ENCODE peak calls at places on chromosomes 7 and 10, in four cellular contexts. Y is GM12878, I is K562, P is H1. B is an unnamed sample.

GRCh38 chr7:130379019-130379418 is 1.3 kb upstream of the CPA1 start:
- DNase-seq in Y (no peak), P (no peak), I (no peak), B (no peak)

GRCh38 chr7:64686493-64687184 is 20.7 kb downstream of the ZNF107 start:
- DNase-seq in P (no peak), Y (no peak), I (no peak), B (peak; percentile 79)

GRCh38 chr7:113209449-113210203 is 91.3 kb upstream of the SMIM30 start:
- DNase-seq in I (no peak), Y (no peak), P (no peak), B (no peak)

GRCh38 chr7:32660936-32661335 is 165.6 kb downstream of the AVL9 start:
- DNase-seq in P (no peak), Y (no peak), I (no peak), B (no peak)

GRCh38 chr7:79434867-79435266 is 18.6 kb downstream of the MAGI2 start:
- DNase-seq in P (no peak), I (no peak), Y (no peak), B (peak; percentile 88)

GRCh38 chr7:1434891-1435670 is 24.2 kb downstream of the MICALL2 start:
- DNase-seq in Y (no peak), P (no peak), I (no peak), B (no peak)

GRCh38 chr7:48180981-48181380 is 9.7 kb downstream of the ABCA13 start:
- DNase-seq in I (no peak), P (no peak), Y (no peak), B (no peak)

GRCh38 chr7:64946772-64947171 is 43.7 kb downstream of the ZNF273 start:
- DNase-seq in P (no peak), Y (no peak), I (no peak), B (peak; percentile 27)

GRCh38 chr10:102408728-102409603 is 9.6 kb downstream of the PSD start:
- DNase-seq in I (peak; percentile 84), Y (no peak), P (no peak), B (no peak)

GRCh38 chr10:68668231-68668630 is 52.8 kb upstream of the CCAR1 start:
- DNase-seq in P (no peak), I (no peak), Y (no peak), B (no peak)

GRCh38 chr10:108601856-108602255 is 1321.5 kb downstream of the XPNPEP1 start:
- DNase-seq in Y (no peak), I (no peak), P (no peak), B (no peak)

GRCh38 chr7:28999421-28999820 is 41.3 kb upstream of the TRIL start:
- DNase-seq in I (no peak), Y (no peak), P (no peak), B (no peak)

GRCh38 chr7:311796-312195 is 21.8 kb downstream of the FOXL3 start:
- DNase-seq in Y (no peak), I (no peak), P (no peak), B (no peak)

GRCh38 chr7:116736927-116737715 is 65.1 kb downstream of the MET start:
- DNase-seq in P (no peak), Y (no peak), I (no peak), B (peak; percentile 58)

GRCh38 chr10:110101464-110102144 is 93.8 kb downstream of the ADD3 start:
- DNase-seq in Y (no peak), P (no peak), I (no peak), B (no peak)

GRCh38 chr10:62414359-62414758 is 40.2 kb downstream of the ZNF365 start:
- DNase-seq in I (no peak), Y (no peak), P (no peak), B (no peak)

GRCh38 chr7:108716783-108717182 is 147.1 kb downstream of the DNAJB9 start:
- DNase-seq in Y (no peak), P (no peak), I (no peak), B (no peak)

GRCh38 chr10:132360766-132361447 is 28.9 kb downstream of the LRRC27 start:
- DNase-seq in I (peak; percentile 65), P (no peak), Y (no peak), B (no peak)

GRCh38 chr7:32507416-32507815 is 12.1 kb downstream of the AVL9 start:
- DNase-seq in I (no peak), Y (no peak), P (no peak), B (no peak)

GRCh38 chr7:74655785-74656420 is 1.6 kb upstream of the GTF2I start:
- DNase-seq in P (no peak), I (no peak), Y (no peak), B (no peak)

GRCh38 chr10:36423821-36424248 is 701.6 kb upstream of the ANKRD30A start:
- DNase-seq in Y (no peak), P (no peak), I (no peak), B (no peak)

GRCh38 chr7:121160150-121161008 is 168.4 kb upstream of the WNT16 start:
- DNase-seq in I (no peak), P (no peak), Y (no peak), B (no peak)

GRCh38 chr10:91745086-91745831 is 53.0 kb upstream of the TNKS2 start:
- DNase-seq in P (peak; percentile 61), I (no peak), Y (no peak), B (peak; percentile 50)

GRCh38 chr10:49257159-49257558 is 41.8 kb upstream of the C10orf71 start:
- DNase-seq in P (no peak), Y (no peak), I (no peak), B (no peak)

GRCh38 chr7:100566018-100566531 is 7.6 kb downstream of the SAP25 start:
- DNase-seq in I (no peak), P (no peak), Y (no peak), B (no peak)

GRCh38 chr7:130844811-130845580 is 111.0 kb upstream of the KLF14 start:
- DNase-seq in P (no peak), Y (no peak), I (no peak), B (no peak)

GRCh38 chr7:1496531-1497292 is 7.5 kb downstream of the INTS1 start:
- DNase-seq in Y (no peak), P (no peak), I (no peak), B (no peak)

GRCh38 chr10:36451391-36451790 is 674.0 kb upstream of the ANKRD30A start:
- DNase-seq in I (no peak), P (no peak), Y (no peak), B (no peak)

GRCh38 chr7:128167316-128167691 is 73.8 kb upstream of the LEP start:
- DNase-seq in P (no peak), Y (no peak), I (peak; percentile 50), B (no peak)

GRCh38 chr7:155533827-155534690 is 12.3 kb downstream of the CNPY1 start:
- DNase-seq in I (peak; percentile 91), P (peak; percentile 23), Y (no peak), B (peak; percentile 16)

GRCh38 chr10:43879742-43880141 is 231.1 kb upstream of the ZNF32 start:
- DNase-seq in Y (no peak), I (no peak), P (no peak), B (no peak)

GRCh38 chr7:105621617-105622016 is 40.3 kb upstream of the EFCAB10 start:
- DNase-seq in Y (no peak), P (no peak), I (no peak), B (no peak)

GRCh38 chr7:90629306-90629918 is 33.3 kb downstream of the CDK14 start:
- DNase-seq in P (no peak), I (peak; percentile 16), Y (peak; percentile 45), B (peak; percentile 46)

GRCh38 chr10:124651402-124651887 is 92.7 kb downstream of the FAM53B start:
- DNase-seq in Y (no peak), P (no peak), I (no peak), B (peak; percentile 21)
- H3K79me2 ChIP-seq in Y (peaks cover 16% of the 10 kb centered on the region), P (no peaks in the 10 kb centered on the region), I (peaks cover 18% of the 10 kb centered on the region), B (no peaks in the 10 kb centered on the region)

DNA sequence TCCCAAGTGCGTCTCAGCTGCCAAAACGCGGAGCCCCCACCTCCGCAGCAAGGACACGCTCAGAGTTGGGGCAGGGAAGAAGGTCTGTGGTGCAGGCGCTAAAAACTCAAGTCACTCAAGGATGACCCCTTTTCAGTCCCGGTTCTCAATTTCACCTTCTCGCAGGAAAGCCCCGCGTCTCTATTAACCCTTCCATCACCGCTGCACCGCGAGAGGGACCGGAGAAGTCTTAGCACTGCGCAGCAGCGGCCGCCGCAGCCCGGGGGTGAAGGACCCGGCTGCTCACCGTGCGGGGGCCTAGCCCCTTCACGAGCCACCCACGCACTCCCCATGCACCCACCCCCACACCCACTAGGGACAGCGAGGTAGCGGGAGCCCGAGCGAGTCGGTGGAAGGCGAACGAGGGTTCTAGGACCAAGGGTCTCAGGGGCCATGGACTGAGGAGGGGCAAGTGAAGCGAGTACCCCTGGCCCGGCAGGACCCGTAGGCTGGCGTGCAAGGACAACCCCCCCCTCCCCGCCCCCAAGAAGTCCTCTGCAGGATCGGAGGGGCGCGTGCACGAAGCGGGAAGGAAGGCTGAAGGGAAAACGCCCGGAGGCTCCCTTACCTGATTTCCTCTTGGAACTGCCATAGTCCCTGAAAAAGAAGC is 162.8 kb downstream of the SH3PXD2A start:
- DNase-seq in P (no peak), Y (no peak), I (peak; percentile 43), B (no peak)
- TF ChIP-seq ATF2 in P (no peak), Y (no peak), I (no peak), B (no peak)

DNA sequence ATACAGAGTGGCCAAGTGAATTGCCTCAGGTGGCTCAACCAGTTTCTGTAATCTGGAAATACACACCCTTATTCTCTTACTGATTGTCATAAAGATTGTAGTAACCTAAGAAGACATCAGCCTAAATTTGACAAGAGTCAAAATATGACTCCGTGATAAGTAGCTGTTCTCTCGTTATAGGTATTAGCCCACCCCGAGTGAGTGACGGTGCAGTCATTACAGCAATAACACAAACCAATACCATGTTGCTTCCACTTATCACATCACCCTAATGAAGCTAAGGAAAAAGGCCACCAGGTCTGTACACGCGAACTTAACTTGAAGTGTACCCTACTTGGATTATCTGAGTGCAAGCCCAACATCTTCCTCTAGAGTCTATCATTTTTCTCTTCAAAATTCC is 23.3 kb downstream of the PIK3AP1 start:
- DNase-seq in I (no peak), P (no peak), Y (no peak), B (no peak)
- H3K79me2 ChIP-seq in I (no peaks in the 10 kb centered on the region), P (no peaks in the 10 kb centered on the region), Y (peaks cover 97% of the 10 kb centered on the region), B (no peaks in the 10 kb centered on the region)

GRCh38 chr7:17965600-17965999 is 25.3 kb upstream of the SNX13 start:
- DNase-seq in Y (no peak), P (no peak), I (no peak), B (no peak)

GRCh38 chr7:17968791-17969715 is 28.8 kb upstream of the SNX13 start:
- DNase-seq in Y (no peak), I (no peak), P (no peak), B (no peak)

GRCh38 chr7:17976952-17977351 is 36.7 kb upstream of the SNX13 start:
- DNase-seq in Y (no peak), P (no peak), I (no peak), B (no peak)

GRCh38 chr7:17966706-17967105 is 26.4 kb upstream of the SNX13 start:
- DNase-seq in I (no peak), Y (no peak), P (no peak), B (no peak)

DNA sequence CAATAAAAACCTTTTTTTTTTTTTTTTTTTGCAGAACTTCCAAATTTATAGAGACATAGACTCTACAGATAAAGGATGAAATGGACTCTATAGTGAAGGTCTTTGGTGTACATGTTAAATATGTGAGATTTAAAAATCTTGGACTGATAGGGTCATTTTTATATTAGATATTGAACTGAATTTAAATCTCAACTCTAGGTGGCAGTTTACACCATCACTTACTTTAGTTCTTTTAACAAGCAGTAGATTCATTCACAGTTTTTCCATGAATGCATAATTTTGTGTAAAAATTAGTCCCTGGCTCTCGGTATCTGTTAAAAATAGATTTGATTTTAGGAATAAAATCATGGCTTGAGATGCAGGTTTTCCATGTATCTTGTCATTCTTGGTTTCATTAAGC is 31.1 kb upstream of the SNX13 start:
- DNase-seq in P (no peak), Y (no peak), I (no peak), B (no peak)
- TF ChIP-seq ATF2 in P (no peak), Y (no peak), I (no peak), B (no peak)

B was measured in HepG2.